ENCODE peak calls at places on chromosomes 3 and 15, in nine cellular contexts. One of them, this sample, is unnamed.
A peak's percentile ranks its signal among the peaks of the same experiment; 100 is the strongest.

GRCh38 chr15:98878172-98878571 is 129.4 kb downstream of the PGPEP1L start:
- DNase-seq in NCI-H1092: no peak
- DNase-seq in BJ: no peak
- DNase-seq in stimulated activated CD4-positive, alpha-beta T cell treated with anti-CD3 and anti-CD28 coated beads, Interleukin-4, amount 100 ng/mL, for 1 hour: no peak
- DNase-seq in heart left ventricle: no peak
- DNase-seq in occipital lobe: no peak
- DNase-seq in RPMI8226: no peak
- DNase-seq in activated CD8-positive, alpha-beta memory T cell treated with anti-CD3 and anti-CD28 coated beads for 4 hours: no peak
- DNase-seq in substantia nigra: no peak
- DNase-seq in this sample: no peak

GRCh38 chr15:36912311-36912712 is 188.0 kb downstream of the MEIS2 start:
- DNase-seq in activated CD8-positive, alpha-beta memory T cell treated with anti-CD3 and anti-CD28 coated beads for 4 hours: no peak
- DNase-seq in NCI-H1092: no peak
- DNase-seq in RPMI8226: no peak
- DNase-seq in occipital lobe: no peak
- DNase-seq in stimulated activated CD4-positive, alpha-beta T cell treated with anti-CD3 and anti-CD28 coated beads, Interleukin-4, amount 100 ng/mL, for 1 hour: no peak
- DNase-seq in substantia nigra: no peak
- DNase-seq in heart left ventricle: no peak
- DNase-seq in BJ: no peak
- DNase-seq in this sample: no peak

GRCh38 chr15:62362608-62363007 is 197.5 kb upstream of the C2CD4B start:
- DNase-seq in NCI-H1092: no peak
- DNase-seq in stimulated activated CD4-positive, alpha-beta T cell treated with anti-CD3 and anti-CD28 coated beads, Interleukin-4, amount 100 ng/mL, for 1 hour: no peak
- DNase-seq in heart left ventricle: no peak
- DNase-seq in RPMI8226: no peak
- DNase-seq in occipital lobe: no peak
- DNase-seq in activated CD8-positive, alpha-beta memory T cell treated with anti-CD3 and anti-CD28 coated beads for 4 hours: no peak
- DNase-seq in substantia nigra: no peak
- DNase-seq in BJ: peak; percentile 39
- DNase-seq in this sample: no peak

GRCh38 chr15:31396881-31397560 is 70.4 kb downstream of the KLF13 start:
- DNase-seq in substantia nigra: peak; percentile 68
- DNase-seq in stimulated activated CD4-positive, alpha-beta T cell treated with anti-CD3 and anti-CD28 coated beads, Interleukin-4, amount 100 ng/mL, for 1 hour: no peak
- DNase-seq in BJ: peak; percentile 34
- DNase-seq in occipital lobe: no peak
- DNase-seq in NCI-H1092: peak; percentile 48
- DNase-seq in activated CD8-positive, alpha-beta memory T cell treated with anti-CD3 and anti-CD28 coated beads for 4 hours: no peak
- DNase-seq in heart left ventricle: peak; percentile 93
- DNase-seq in RPMI8226: no peak
- DNase-seq in this sample: peak; percentile 18

GRCh38 chr3:23600178-23600577 is 205.6 kb upstream of the UBE2E1 start:
- DNase-seq in activated CD8-positive, alpha-beta memory T cell treated with anti-CD3 and anti-CD28 coated beads for 4 hours: no peak
- DNase-seq in occipital lobe: no peak
- DNase-seq in RPMI8226: no peak
- DNase-seq in BJ: peak; percentile 62
- DNase-seq in heart left ventricle: no peak
- DNase-seq in NCI-H1092: no peak
- DNase-seq in substantia nigra: no peak
- DNase-seq in stimulated activated CD4-positive, alpha-beta T cell treated with anti-CD3 and anti-CD28 coated beads, Interleukin-4, amount 100 ng/mL, for 1 hour: no peak
- DNase-seq in this sample: no peak

GRCh38 chr3:134601539-134602439 is 49.0 kb downstream of the KY start:
- DNase-seq in substantia nigra: peak; percentile 57
- DNase-seq in activated CD8-positive, alpha-beta memory T cell treated with anti-CD3 and anti-CD28 coated beads for 4 hours: no peak
- DNase-seq in BJ: no peak
- DNase-seq in stimulated activated CD4-positive, alpha-beta T cell treated with anti-CD3 and anti-CD28 coated beads, Interleukin-4, amount 100 ng/mL, for 1 hour: no peak
- DNase-seq in RPMI8226: peak; percentile 38
- DNase-seq in NCI-H1092: peak; percentile 55
- DNase-seq in occipital lobe: peak; percentile 70
- DNase-seq in heart left ventricle: no peak
- DNase-seq in this sample: no peak

GRCh38 chr15:42498212-42499038 is 3.0 kb downstream of the SNAP23 start:
- DNase-seq in heart left ventricle: no peak
- DNase-seq in BJ: no peak
- DNase-seq in NCI-H1092: no peak
- DNase-seq in activated CD8-positive, alpha-beta memory T cell treated with anti-CD3 and anti-CD28 coated beads for 4 hours: no peak
- DNase-seq in RPMI8226: no peak
- DNase-seq in occipital lobe: no peak
- DNase-seq in substantia nigra: no peak
- DNase-seq in stimulated activated CD4-positive, alpha-beta T cell treated with anti-CD3 and anti-CD28 coated beads, Interleukin-4, amount 100 ng/mL, for 1 hour: no peak
- DNase-seq in this sample: no peak

GRCh38 chr3:153038367-153038766 is 123.7 kb upstream of the RAP2B start:
- DNase-seq in occipital lobe: no peak
- DNase-seq in substantia nigra: no peak
- DNase-seq in stimulated activated CD4-positive, alpha-beta T cell treated with anti-CD3 and anti-CD28 coated beads, Interleukin-4, amount 100 ng/mL, for 1 hour: no peak
- DNase-seq in NCI-H1092: no peak
- DNase-seq in heart left ventricle: no peak
- DNase-seq in RPMI8226: no peak
- DNase-seq in BJ: no peak
- DNase-seq in activated CD8-positive, alpha-beta memory T cell treated with anti-CD3 and anti-CD28 coated beads for 4 hours: no peak
- DNase-seq in this sample: no peak

GRCh38 chr15:23387791-23388190 is 33.2 kb downstream of the GOLGA8S start:
- DNase-seq in BJ: no peak
- DNase-seq in stimulated activated CD4-positive, alpha-beta T cell treated with anti-CD3 and anti-CD28 coated beads, Interleukin-4, amount 100 ng/mL, for 1 hour: no peak
- DNase-seq in NCI-H1092: no peak
- DNase-seq in RPMI8226: no peak
- DNase-seq in occipital lobe: no peak
- DNase-seq in substantia nigra: no peak
- DNase-seq in heart left ventricle: no peak
- DNase-seq in activated CD8-positive, alpha-beta memory T cell treated with anti-CD3 and anti-CD28 coated beads for 4 hours: no peak
- DNase-seq in this sample: no peak

GRCh38 chr3:126431103-126431534 is 36.4 kb downstream of the CFAP100 start:
- DNase-seq in NCI-H1092: no peak
- DNase-seq in heart left ventricle: no peak
- DNase-seq in stimulated activated CD4-positive, alpha-beta T cell treated with anti-CD3 and anti-CD28 coated beads, Interleukin-4, amount 100 ng/mL, for 1 hour: no peak
- DNase-seq in substantia nigra: no peak
- DNase-seq in occipital lobe: no peak
- DNase-seq in activated CD8-positive, alpha-beta memory T cell treated with anti-CD3 and anti-CD28 coated beads for 4 hours: no peak
- DNase-seq in RPMI8226: no peak
- DNase-seq in BJ: no peak
- DNase-seq in this sample: no peak

GRCh38 chr3:151386063-151386462 is 1.5 kb upstream of the P2RY12 start:
- DNase-seq in NCI-H1092: no peak
- DNase-seq in BJ: no peak
- DNase-seq in occipital lobe: no peak
- DNase-seq in stimulated activated CD4-positive, alpha-beta T cell treated with anti-CD3 and anti-CD28 coated beads, Interleukin-4, amount 100 ng/mL, for 1 hour: no peak
- DNase-seq in substantia nigra: no peak
- DNase-seq in RPMI8226: no peak
- DNase-seq in heart left ventricle: no peak
- DNase-seq in activated CD8-positive, alpha-beta memory T cell treated with anti-CD3 and anti-CD28 coated beads for 4 hours: no peak
- DNase-seq in this sample: no peak

GRCh38 chr15:53837263-53837662 is 77.8 kb upstream of the WDR72 start:
- DNase-seq in substantia nigra: no peak
- DNase-seq in heart left ventricle: no peak
- DNase-seq in activated CD8-positive, alpha-beta memory T cell treated with anti-CD3 and anti-CD28 coated beads for 4 hours: no peak
- DNase-seq in stimulated activated CD4-positive, alpha-beta T cell treated with anti-CD3 and anti-CD28 coated beads, Interleukin-4, amount 100 ng/mL, for 1 hour: no peak
- DNase-seq in BJ: no peak
- DNase-seq in occipital lobe: no peak
- DNase-seq in NCI-H1092: peak; percentile 74
- DNase-seq in RPMI8226: peak; percentile 97
- DNase-seq in this sample: no peak

GRCh38 chr15:44009056-44009455 is 182.3 kb downstream of the WDR76 start:
- DNase-seq in substantia nigra: no peak
- DNase-seq in RPMI8226: no peak
- DNase-seq in BJ: no peak
- DNase-seq in NCI-H1092: no peak
- DNase-seq in occipital lobe: no peak
- DNase-seq in stimulated activated CD4-positive, alpha-beta T cell treated with anti-CD3 and anti-CD28 coated beads, Interleukin-4, amount 100 ng/mL, for 1 hour: no peak
- DNase-seq in heart left ventricle: no peak
- DNase-seq in activated CD8-positive, alpha-beta memory T cell treated with anti-CD3 and anti-CD28 coated beads for 4 hours: no peak
- DNase-seq in this sample: no peak

GRCh38 chr3:37245003-37245402 is 70.6 kb upstream of the LRRFIP2 start:
- DNase-seq in heart left ventricle: no peak
- DNase-seq in NCI-H1092: no peak
- DNase-seq in stimulated activated CD4-positive, alpha-beta T cell treated with anti-CD3 and anti-CD28 coated beads, Interleukin-4, amount 100 ng/mL, for 1 hour: no peak
- DNase-seq in substantia nigra: no peak
- DNase-seq in occipital lobe: no peak
- DNase-seq in RPMI8226: no peak
- DNase-seq in BJ: no peak
- DNase-seq in activated CD8-positive, alpha-beta memory T cell treated with anti-CD3 and anti-CD28 coated beads for 4 hours: no peak
- DNase-seq in this sample: no peak

GRCh38 chr3:133494469-133494868 is 79.0 kb upstream of the CDV3 start:
- DNase-seq in occipital lobe: no peak
- DNase-seq in stimulated activated CD4-positive, alpha-beta T cell treated with anti-CD3 and anti-CD28 coated beads, Interleukin-4, amount 100 ng/mL, for 1 hour: no peak
- DNase-seq in substantia nigra: no peak
- DNase-seq in RPMI8226: no peak
- DNase-seq in BJ: no peak
- DNase-seq in activated CD8-positive, alpha-beta memory T cell treated with anti-CD3 and anti-CD28 coated beads for 4 hours: no peak
- DNase-seq in NCI-H1092: no peak
- DNase-seq in heart left ventricle: no peak
- DNase-seq in this sample: no peak

GRCh38 chr15:23069496-23070166 is 30.3 kb upstream of the TUBGCP5 start:
- DNase-seq in BJ: no peak
- DNase-seq in RPMI8226: no peak
- DNase-seq in activated CD8-positive, alpha-beta memory T cell treated with anti-CD3 and anti-CD28 coated beads for 4 hours: no peak
- DNase-seq in stimulated activated CD4-positive, alpha-beta T cell treated with anti-CD3 and anti-CD28 coated beads, Interleukin-4, amount 100 ng/mL, for 1 hour: no peak
- DNase-seq in heart left ventricle: no peak
- DNase-seq in occipital lobe: no peak
- DNase-seq in NCI-H1092: no peak
- DNase-seq in substantia nigra: no peak
- DNase-seq in this sample: no peak

GRCh38 chr3:38089163-38089562 is 47.8 kb downstream of the ACAA1 start:
- DNase-seq in NCI-H1092: no peak
- DNase-seq in occipital lobe: no peak
- DNase-seq in heart left ventricle: no peak
- DNase-seq in RPMI8226: no peak
- DNase-seq in activated CD8-positive, alpha-beta memory T cell treated with anti-CD3 and anti-CD28 coated beads for 4 hours: no peak
- DNase-seq in BJ: no peak
- DNase-seq in substantia nigra: no peak
- DNase-seq in stimulated activated CD4-positive, alpha-beta T cell treated with anti-CD3 and anti-CD28 coated beads, Interleukin-4, amount 100 ng/mL, for 1 hour: no peak
- DNase-seq in this sample: no peak

GRCh38 chr15:92811514-92811913 is 88.6 kb upstream of the CHD2 start:
- DNase-seq in activated CD8-positive, alpha-beta memory T cell treated with anti-CD3 and anti-CD28 coated beads for 4 hours: no peak
- DNase-seq in heart left ventricle: no peak
- DNase-seq in RPMI8226: peak; percentile 74
- DNase-seq in NCI-H1092: no peak
- DNase-seq in stimulated activated CD4-positive, alpha-beta T cell treated with anti-CD3 and anti-CD28 coated beads, Interleukin-4, amount 100 ng/mL, for 1 hour: no peak
- DNase-seq in substantia nigra: no peak
- DNase-seq in occipital lobe: no peak
- DNase-seq in BJ: no peak
- DNase-seq in this sample: no peak

GRCh38 chr3:48086736-48087470 is 70.7 kb upstream of the MAP4 start:
- DNase-seq in occipital lobe: no peak
- DNase-seq in NCI-H1092: no peak
- DNase-seq in heart left ventricle: no peak
- DNase-seq in substantia nigra: no peak
- DNase-seq in RPMI8226: no peak
- DNase-seq in stimulated activated CD4-positive, alpha-beta T cell treated with anti-CD3 and anti-CD28 coated beads, Interleukin-4, amount 100 ng/mL, for 1 hour: no peak
- DNase-seq in BJ: peak; percentile 19
- DNase-seq in activated CD8-positive, alpha-beta memory T cell treated with anti-CD3 and anti-CD28 coated beads for 4 hours: no peak
- DNase-seq in this sample: peak; percentile 30

GRCh38 chr3:134249935-134250716 is 533 bp downstream of the RYK start:
- DNase-seq in heart left ventricle: peak; percentile 56
- DNase-seq in occipital lobe: peak; percentile 29
- DNase-seq in RPMI8226: peak; percentile 59
- DNase-seq in NCI-H1092: peak; percentile 34
- DNase-seq in stimulated activated CD4-positive, alpha-beta T cell treated with anti-CD3 and anti-CD28 coated beads, Interleukin-4, amount 100 ng/mL, for 1 hour: peak; percentile 51
- DNase-seq in activated CD8-positive, alpha-beta memory T cell treated with anti-CD3 and anti-CD28 coated beads for 4 hours: peak; percentile 7
- DNase-seq in substantia nigra: peak; percentile 39
- DNase-seq in BJ: no peak
- DNase-seq in this sample: no peak

GRCh38 chr3:32733631-32734229 is 48.7 kb downstream of the CNOT10 start:
- DNase-seq in stimulated activated CD4-positive, alpha-beta T cell treated with anti-CD3 and anti-CD28 coated beads, Interleukin-4, amount 100 ng/mL, for 1 hour: no peak
- DNase-seq in substantia nigra: peak; percentile 1
- DNase-seq in occipital lobe: no peak
- DNase-seq in RPMI8226: peak; percentile 11
- DNase-seq in heart left ventricle: no peak
- DNase-seq in NCI-H1092: no peak
- DNase-seq in BJ: peak; percentile 19
- DNase-seq in activated CD8-positive, alpha-beta memory T cell treated with anti-CD3 and anti-CD28 coated beads for 4 hours: no peak
- DNase-seq in this sample: peak; percentile 15

GRCh38 chr3:150467381-150467780 is 59.3 kb downstream of the TSC22D2 start:
- DNase-seq in activated CD8-positive, alpha-beta memory T cell treated with anti-CD3 and anti-CD28 coated beads for 4 hours: no peak
- DNase-seq in occipital lobe: no peak
- DNase-seq in stimulated activated CD4-positive, alpha-beta T cell treated with anti-CD3 and anti-CD28 coated beads, Interleukin-4, amount 100 ng/mL, for 1 hour: no peak
- DNase-seq in RPMI8226: no peak
- DNase-seq in BJ: no peak
- DNase-seq in NCI-H1092: no peak
- DNase-seq in substantia nigra: no peak
- DNase-seq in heart left ventricle: no peak
- DNase-seq in this sample: no peak

GRCh38 chr3:122774564-122774963 is 19.1 kb downstream of the HSPBAP1 start:
- DNase-seq in RPMI8226: no peak
- DNase-seq in stimulated activated CD4-positive, alpha-beta T cell treated with anti-CD3 and anti-CD28 coated beads, Interleukin-4, amount 100 ng/mL, for 1 hour: no peak
- DNase-seq in substantia nigra: no peak
- DNase-seq in BJ: no peak
- DNase-seq in activated CD8-positive, alpha-beta memory T cell treated with anti-CD3 and anti-CD28 coated beads for 4 hours: no peak
- DNase-seq in NCI-H1092: no peak
- DNase-seq in occipital lobe: no peak
- DNase-seq in heart left ventricle: no peak
- DNase-seq in this sample: no peak

GRCh38 chr3:36114353-36114752 is 266.0 kb upstream of the STAC start:
- DNase-seq in occipital lobe: no peak
- DNase-seq in activated CD8-positive, alpha-beta memory T cell treated with anti-CD3 and anti-CD28 coated beads for 4 hours: no peak
- DNase-seq in heart left ventricle: no peak
- DNase-seq in stimulated activated CD4-positive, alpha-beta T cell treated with anti-CD3 and anti-CD28 coated beads, Interleukin-4, amount 100 ng/mL, for 1 hour: no peak
- DNase-seq in substantia nigra: no peak
- DNase-seq in BJ: no peak
- DNase-seq in RPMI8226: no peak
- DNase-seq in NCI-H1092: no peak
- DNase-seq in this sample: no peak

GRCh38 chr15:34799149-34799824 is 3.9 kb upstream of the ACTC1 start:
- DNase-seq in stimulated activated CD4-positive, alpha-beta T cell treated with anti-CD3 and anti-CD28 coated beads, Interleukin-4, amount 100 ng/mL, for 1 hour: no peak
- DNase-seq in heart left ventricle: peak; percentile 80
- DNase-seq in BJ: no peak
- DNase-seq in substantia nigra: no peak
- DNase-seq in NCI-H1092: no peak
- DNase-seq in activated CD8-positive, alpha-beta memory T cell treated with anti-CD3 and anti-CD28 coated beads for 4 hours: no peak
- DNase-seq in RPMI8226: no peak
- DNase-seq in occipital lobe: no peak
- DNase-seq in this sample: no peak

GRCh38 chr3:11509175-11510000 is 134.3 kb downstream of the VGLL4 start:
- DNase-seq in stimulated activated CD4-positive, alpha-beta T cell treated with anti-CD3 and anti-CD28 coated beads, Interleukin-4, amount 100 ng/mL, for 1 hour: no peak
- DNase-seq in RPMI8226: no peak
- DNase-seq in substantia nigra: peak; percentile 40
- DNase-seq in activated CD8-positive, alpha-beta memory T cell treated with anti-CD3 and anti-CD28 coated beads for 4 hours: no peak
- DNase-seq in BJ: peak; percentile 76
- DNase-seq in heart left ventricle: peak; percentile 75
- DNase-seq in occipital lobe: peak; percentile 45
- DNase-seq in NCI-H1092: no peak
- DNase-seq in this sample: no peak

This sample was measured in Panc1.